ENCODE peak calls at places on chromosomes 1 and 21, in six cellular contexts. V, L, A, T, O and U are unnamed samples. For H3K9me3 and H3K4me1, the result is how much of the 10 kb centered on the place peaks cover.

GRCh38 chr1:217188280-217189235 is 442.3 kb downstream of the GPATCH2 start:
- DNase-seq in V (peak), L (no peak), A (no peak), T (no peak), O (no peak), U (peak)

GRCh38 chr21:31909153-31909771 is 36.4 kb downstream of the HUNK start:
- DNase-seq in V (no peak), L (no peak), A (peak), T (peak), O (no peak), U (peak)

GRCh38 chr1:94083653-94084052 is 37.3 kb downstream of the ABCA4 start:
- DNase-seq in V (no peak), L (no peak), A (no peak), T (no peak), O (no peak), U (no peak)

GRCh38 chr1:214898154-214898553 is 184.4 kb upstream of the KCNK2 start:
- DNase-seq in V (no peak), L (no peak), A (no peak), T (no peak), O (no peak), U (no peak)

GRCh38 chr1:118954286-118954890 is 33.8 kb downstream of the TBX15 start:
- DNase-seq in V (no peak), L (no peak), A (no peak), T (no peak), O (no peak), U (peak)

GRCh38 chr1:89724369-89725015 is 91.6 kb downstream of the LRRC8C start:
- DNase-seq in V (no peak), L (no peak), A (no peak), T (peak), O (no peak), U (peak)

GRCh38 chr1:10674700-10675598 is 121.5 kb downstream of the CASZ1 start:
- DNase-seq in V (no peak), L (no peak), A (no peak), T (no peak), O (no peak), U (no peak)

GRCh38 chr1:155499953-155500621 is 62.5 kb downstream of the ASH1L start:
- DNase-seq in V (peak), L (no peak), A (no peak), T (no peak), O (no peak), U (no peak)

GRCh38 chr1:154178006-154178405 is 13.9 kb downstream of the TPM3 start:
- DNase-seq in V (no peak), L (no peak), A (no peak), T (no peak), O (no peak), U (no peak)

GRCh38 chr1:63662846-63663245 is 69.6 kb downstream of the PGM1 start:
- DNase-seq in V (no peak), L (no peak), A (no peak), T (peak), O (peak), U (peak)

GRCh38 chr1:15128520-15129313 is 24.8 kb upstream of the TMEM51 start:
- DNase-seq in V (peak), L (peak), A (peak), T (peak), O (peak), U (peak)

GRCh38 chr1:110176299-110176956 is 26.1 kb downstream of the SLC6A17 start:
- DNase-seq in V (no peak), L (no peak), A (no peak), T (no peak), O (no peak), U (no peak)

GRCh38 chr1:20366766-20367602 is 76.3 kb downstream of the VWA5B1 start:
- DNase-seq in V (peak), L (peak), A (no peak), T (peak), O (peak), U (no peak)

GRCh38 chr1:83500987-83501591 is 497.8 kb downstream of the TTLL7 start:
- DNase-seq in V (no peak), L (no peak), A (no peak), T (no peak), O (no peak), U (no peak)

GRCh38 chr1:23751050-23751814 is 8.0 kb downstream of the ELOA start:
- DNase-seq in V (peak), L (peak), A (peak), T (peak), O (peak), U (peak)

GRCh38 chr21:32829504-32829903 is 57.9 kb upstream of the PAXBP1 start:
- DNase-seq in V (no peak), L (no peak), A (no peak), T (no peak), O (no peak), U (no peak)

GRCh38 chr1:204190212-204191211 is 5.8 kb downstream of the KISS1 start:
- DNase-seq in V (peak), L (peak), A (no peak), T (peak), O (peak), U (peak)

GRCh38 chr1:147723691-147724323 is 36.6 kb downstream of the GJA5 start:
- DNase-seq in V (peak), L (peak), A (peak), T (no peak), O (peak), U (peak)

DNA sequence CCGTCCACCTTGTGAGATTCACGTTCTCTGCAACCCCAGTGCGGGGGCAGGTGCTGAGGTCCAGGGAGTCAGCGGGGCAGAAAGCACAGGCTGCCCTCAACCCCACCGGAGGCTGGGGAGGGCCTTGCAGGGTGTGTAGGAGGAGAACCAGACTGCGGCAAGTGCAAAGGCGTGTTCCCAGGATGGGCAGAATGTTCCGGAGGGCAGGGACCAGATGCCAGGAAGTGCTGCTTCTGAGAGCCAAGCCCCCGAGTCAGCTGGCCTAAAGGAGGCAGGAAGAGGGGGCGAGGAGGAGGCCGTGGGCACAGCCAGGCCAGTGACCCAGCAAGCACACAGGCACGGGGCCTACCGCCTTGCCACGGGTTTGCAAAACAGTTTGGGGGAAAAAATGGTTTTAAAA is 193.8 kb upstream of the AJAP1 start:
- DNase-seq in V (no peak), L (no peak), A (no peak), T (no peak), O (no peak), U (no peak)
- H3K9me3 ChIP-seq in V (under half), L (under half), A (under half), T (under half), O (under half), U (under half)

GRCh38 chr1:159406821-159407220 is 25.2 kb upstream of the OR10J4 start:
- DNase-seq in V (no peak), L (no peak), A (no peak), T (no peak), O (no peak), U (no peak)

DNA sequence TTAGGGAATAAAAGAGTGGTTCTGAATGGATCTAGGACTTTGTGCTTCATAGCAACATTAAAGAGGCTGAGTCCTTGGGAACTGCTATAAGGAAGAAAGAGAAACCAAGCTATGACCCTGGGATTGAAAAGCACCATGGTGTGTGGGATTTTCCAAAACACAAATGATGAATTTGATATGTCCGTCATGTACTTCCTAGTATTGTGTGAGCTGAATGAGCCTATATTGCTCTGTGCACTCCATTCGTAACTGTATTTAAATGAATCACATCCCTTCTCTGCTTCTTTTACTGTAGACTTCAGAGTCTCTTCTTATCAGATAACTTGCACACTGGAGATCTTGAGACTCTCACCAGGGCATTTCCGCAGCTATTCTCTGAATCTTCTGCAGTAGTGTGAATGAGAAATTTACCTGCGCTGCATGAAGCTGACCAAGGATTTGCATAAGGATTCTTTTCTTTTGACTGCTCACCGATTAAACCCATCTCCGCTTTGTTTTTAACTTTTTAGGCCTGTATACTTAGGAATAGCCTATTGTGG is 23.1 kb upstream of the OR10J4 start:
- DNase-seq in V (no peak), L (no peak), A (no peak), T (no peak), O (no peak), U (no peak)
- H3K14ac ChIP-seq in V (no peak), L (no peak), A (no peak), T (no peak), O (no peak), U (no peak)

GRCh38 chr1:236280438-236281285 is 1.1 kb downstream of the ERO1B start:
- DNase-seq in V (peak), L (peak), A (peak), T (no peak), O (peak), U (no peak)

GRCh38 chr1:236281286-236282158 is at the start of gene ERO1B:
- DNase-seq in V (peak), L (peak), A (peak), T (peak), O (peak), U (peak)

GRCh38 chr1:236282159-236282716 is 480 bp upstream of the ERO1B start:
- DNase-seq in V (no peak), L (no peak), A (no peak), T (no peak), O (no peak), U (no peak)

GRCh38 chr1:236284291-236284711 is 2.5 kb upstream of the ERO1B start:
- DNase-seq in V (no peak), L (no peak), A (peak), T (no peak), O (no peak), U (no peak)

GRCh38 chr1:236282719-236283118 is 961 bp upstream of the ERO1B start:
- DNase-seq in V (no peak), L (no peak), A (no peak), T (no peak), O (no peak), U (no peak)
- H3K4me1 ChIP-seq in V (under half), L (under half), A (under half), T (under half), O (under half), U (under half)

DNA sequence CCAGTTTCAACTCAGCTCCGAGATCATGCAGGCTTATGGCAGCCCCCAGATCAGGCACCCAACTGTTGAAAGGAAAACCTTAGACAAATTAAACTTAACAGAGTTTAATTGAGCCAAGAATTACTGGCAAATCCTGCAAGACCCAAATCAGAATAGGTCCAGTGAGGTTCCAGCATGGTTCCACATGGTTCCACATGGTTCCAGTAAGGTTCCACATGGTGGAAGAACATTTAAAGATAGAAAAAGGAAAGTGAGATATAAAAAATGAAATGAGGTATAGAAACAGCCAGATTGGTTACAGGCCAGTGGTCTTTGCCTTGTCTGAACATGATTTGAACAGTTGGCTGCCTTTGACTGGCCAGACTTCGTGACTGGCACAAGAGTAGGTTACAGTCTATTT is 288.8 kb upstream of the LRRC7 start:
- DNase-seq in V (no peak), L (no peak), A (no peak), T (no peak), O (no peak), U (no peak)
- H3K9me3 ChIP-seq in V (under half), L (under half), A (under half), T (under half), O (under half), U (under half)

GRCh38 chr1:954927-955326 is 4.1 kb downstream of the NOC2L start:
- DNase-seq in V (no peak), L (no peak), A (no peak), T (no peak), O (no peak), U (no peak)
- H3K14ac ChIP-seq in V (no peak), L (no peak), A (no peak), T (no peak), O (no peak), U (no peak)

GRCh38 chr1:92481598-92482403 is 4.9 kb downstream of the GFI1 start:
- DNase-seq in V (peak), L (peak), A (peak), T (no peak), O (peak), U (no peak)
- H3K4me1 ChIP-seq in V (half or more), L (under half), A (under half), T (under half), O (under half), U (under half)

DNA sequence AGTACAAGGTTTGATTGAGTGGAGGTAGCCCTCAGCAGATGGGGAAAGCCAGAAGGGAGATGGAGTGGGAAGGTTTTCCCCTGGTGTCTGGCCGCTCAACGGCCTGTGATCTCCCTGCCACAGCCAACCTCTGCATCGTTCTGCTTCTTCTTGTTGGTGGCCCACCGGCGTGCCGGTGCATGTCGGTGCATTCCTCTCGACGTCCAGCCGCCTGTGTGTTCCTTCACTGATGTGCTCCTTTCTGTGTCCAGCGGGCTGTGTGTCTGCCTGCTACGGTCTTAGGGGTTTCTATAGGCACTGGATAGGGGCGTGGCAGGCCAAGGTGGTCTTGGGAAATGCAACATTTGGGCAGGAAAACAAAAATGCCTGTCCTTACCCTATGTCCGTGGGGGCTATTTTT is 101.0 kb downstream of the XPR1 start:
- DNase-seq in V (no peak), L (no peak), A (no peak), T (no peak), O (no peak), U (no peak)
- H3K9me3 ChIP-seq in V (under half), L (under half), A (under half), T (under half), O (under half), U (under half)

GRCh38 chr1:32427264-32427963 is 33.2 kb upstream of the BSDC1 start:
- DNase-seq in V (no peak), L (no peak), A (no peak), T (no peak), O (no peak), U (peak)
- H3K14ac ChIP-seq in V (no peak), L (no peak), A (no peak), T (no peak), O (no peak), U (no peak)